ENCODE peak calls at places on chromosome 14, in four cellular contexts. W is SK-N-SH, P is HepG2, Z is GM12878. V is an unnamed sample.

GRCh38 chr14:102590667-102591099 is 1.8 kb upstream of the RCOR1 start:
- DNase-seq in Z (no peak), P (peak), W (peak), V (peak)

GRCh38 chr14:29851397-29851796 is 76.2 kb downstream of the PRKD1 start:
- DNase-seq in Z (no peak), P (no peak), W (no peak), V (no peak)

GRCh38 chr14:73742520-73743238 is 28.5 kb upstream of the PNMA1 start:
- DNase-seq in W (no peak), P (no peak), Z (no peak), V (no peak)

GRCh38 chr14:94646481-94646880 is 34.3 kb downstream of the SERPINA3 start:
- DNase-seq in P (no peak), W (no peak), Z (no peak), V (no peak)

GRCh38 chr14:35414365-35414764 is 9.8 kb upstream of the NFKBIA start:
- DNase-seq in P (no peak), Z (no peak), W (no peak), V (no peak)

GRCh38 chr14:73368621-73369020 is 89.7 kb downstream of the NUMB start:
- DNase-seq in P (no peak), W (no peak), Z (no peak), V (no peak)

GRCh38 chr14:21880918-21881317 is 207.3 kb upstream of the OR4E1 start:
- DNase-seq in Z (no peak), W (no peak), P (no peak), V (no peak)

GRCh38 chr14:77186911-77187648 is 5.5 kb downstream of the TMEM63C start:
- DNase-seq in P (no peak), W (no peak), Z (no peak), V (no peak)

GRCh38 chr14:52413729-52414453 is 99.8 kb downstream of the PTGER2 start:
- DNase-seq in P (no peak), Z (no peak), W (no peak), V (no peak)

GRCh38 chr14:65927871-65928270 is 515.3 kb downstream of the FUT8 start:
- DNase-seq in W (no peak), Z (no peak), P (no peak), V (no peak)

GRCh38 chr14:96206461-96206860 is 1.8 kb downstream of the BDKRB2 start:
- DNase-seq in P (no peak), W (no peak), Z (no peak), V (no peak)

GRCh38 chr14:22613091-22613695 is 15.1 kb downstream of the ABHD4 start:
- DNase-seq in W (no peak), Z (no peak), P (no peak), V (no peak)

GRCh38 chr14:96592591-96593388 is 90.6 kb downstream of the PAPOLA start:
- DNase-seq in P (peak), W (peak), Z (no peak), V (peak)

GRCh38 chr14:104883681-104884361 is 18.8 kb downstream of the CEP170B start:
- DNase-seq in Z (no peak), P (no peak), W (no peak), V (no peak)

GRCh38 chr14:52313493-52313881 is 625 bp upstream of the PTGER2 start:
- DNase-seq in W (no peak), Z (no peak), P (no peak), V (no peak)

GRCh38 chr14:85463512-85463911 is 66.4 kb upstream of the FLRT2 start:
- DNase-seq in P (no peak), Z (no peak), W (no peak), V (no peak)

GRCh38 chr14:95609398-95609990 is 74.6 kb downstream of the GLRX5 start:
- DNase-seq in P (peak), W (peak), Z (no peak), V (peak)

GRCh38 chr14:101604228-101604934 is 43.1 kb downstream of the DIO3 start:
- DNase-seq in Z (no peak), W (no peak), P (no peak), V (no peak)

GRCh38 chr14:105925615-105926414 is 399.4 kb downstream of the TMEM121 start:
- DNase-seq in W (no peak), Z (no peak), P (no peak), V (peak)

GRCh38 chr14:20986811-20987210 is 3.0 kb upstream of the METTL17 start:
- DNase-seq in Z (no peak), W (no peak), P (peak), V (peak)

GRCh38 chr14:54637829-54638446 is 71.0 kb downstream of the SAMD4A start:
- DNase-seq in P (no peak), W (no peak), Z (no peak), V (no peak)

GRCh38 chr14:103699261-103699661 is 16.0 kb downstream of the XRCC3 start:
- DNase-seq in P (no peak), Z (no peak), W (no peak), V (no peak)

GRCh38 chr14:29955087-29955486 is 27.4 kb upstream of the PRKD1 start:
- DNase-seq in W (no peak), Z (no peak), P (no peak), V (no peak)

GRCh38 chr14:103748539-103748867 is 32.9 kb downstream of the ZFYVE21 start:
- DNase-seq in P (no peak), Z (no peak), W (no peak), V (no peak)

GRCh38 chr14:88535149-88535548 is 19.7 kb downstream of the PTPN21 start:
- DNase-seq in P (peak), W (no peak), Z (no peak), V (no peak)

GRCh38 chr14:93975791-93976476 is 436 bp downstream of the ASB2 start:
- DNase-seq in W (no peak), P (no peak), Z (peak), V (no peak)

GRCh38 chr14:95993768-95994592 is 45.2 kb upstream of the C14orf132 start:
- DNase-seq in W (peak), Z (peak), P (peak), V (peak)

GRCh38 chr14:98210045-98210678 is 1061.8 kb downstream of the BCL11B start:
- DNase-seq in Z (no peak), W (no peak), P (no peak), V (no peak)

GRCh38 chr14:65604946-65605345 is 192.4 kb downstream of the FUT8 start:
- DNase-seq in W (no peak), P (no peak), Z (no peak), V (no peak)

GRCh38 chr14:36646664-36647416 is 14.8 kb upstream of the PAX9 start:
- DNase-seq in Z (no peak), W (no peak), P (no peak), V (no peak)

GRCh38 chr14:102513899-102514772 is 4.6 kb upstream of the ANKRD9 start:
- DNase-seq in W (no peak), Z (no peak), P (no peak), V (no peak)

GRCh38 chr14:66939409-66939808 is 249.8 kb upstream of the GARIN2 start:
- DNase-seq in P (no peak), Z (no peak), W (no peak), V (no peak)

GRCh38 chr14:95727084-95727700 is 13.3 kb upstream of the TCL1A start:
- DNase-seq in Z (no peak), P (no peak), W (no peak), V (no peak)

GRCh38 chr14:89185919-89186849 is 230.8 kb downstream of the FOXN3 start:
- DNase-seq in P (no peak), Z (no peak), W (no peak), V (peak)

DNA sequence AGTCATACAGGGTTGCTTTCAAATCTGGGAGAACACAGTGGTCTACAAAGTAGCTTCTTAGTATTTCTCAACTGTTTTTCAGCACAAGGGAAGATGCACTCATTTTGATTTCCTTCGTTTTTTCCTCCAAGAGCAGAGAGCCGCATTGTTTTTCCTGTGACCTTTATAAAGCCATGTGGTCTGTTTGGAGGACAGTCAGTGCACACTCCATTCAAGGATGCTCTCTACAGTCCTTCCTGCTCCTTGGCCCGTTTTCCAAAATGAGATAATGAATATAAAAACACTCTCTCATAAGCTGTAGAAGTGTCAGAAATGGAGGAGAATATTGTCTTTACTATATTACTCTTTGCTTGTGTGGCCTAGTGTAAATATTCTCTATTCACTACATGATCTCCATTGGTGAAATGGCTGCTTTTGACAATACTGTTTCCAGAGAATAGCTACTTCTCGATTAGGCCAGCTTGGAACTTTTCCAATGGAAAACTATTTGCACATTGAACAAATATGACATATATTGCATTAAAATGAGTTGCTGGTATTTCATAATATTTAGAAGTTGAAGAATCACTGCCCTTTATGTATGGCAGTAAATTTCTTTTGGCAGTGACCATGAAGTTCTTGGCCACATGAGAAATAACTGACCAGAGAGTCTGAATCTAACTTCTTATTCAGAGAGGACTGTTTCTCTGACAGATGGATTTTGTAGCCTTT is 393.1 kb upstream of the RGS6 start:
- DNase-seq in P (no peak), Z (no peak), W (no peak), V (no peak)
- TF ChIP-seq USF2 in P (no peak), Z (no peak), W (no peak), V (no peak)

GRCh38 chr14:64444984-64445845 is 20.1 kb upstream of the AKAP5 start:
- DNase-seq in Z (peak), P (no peak), W (peak), V (no peak)
- TF ChIP-seq FOXM1 in Z (peak), P (no peak), W (no peak), V (no peak)

GRCh38 chr14:90453401-90453951 is 56.6 kb downstream of the CALM1 start:
- DNase-seq in W (peak), Z (no peak), P (no peak), V (no peak)
- TF ChIP-seq USF2 in W (no peak), Z (no peak), P (no peak), V (no peak)

DNA sequence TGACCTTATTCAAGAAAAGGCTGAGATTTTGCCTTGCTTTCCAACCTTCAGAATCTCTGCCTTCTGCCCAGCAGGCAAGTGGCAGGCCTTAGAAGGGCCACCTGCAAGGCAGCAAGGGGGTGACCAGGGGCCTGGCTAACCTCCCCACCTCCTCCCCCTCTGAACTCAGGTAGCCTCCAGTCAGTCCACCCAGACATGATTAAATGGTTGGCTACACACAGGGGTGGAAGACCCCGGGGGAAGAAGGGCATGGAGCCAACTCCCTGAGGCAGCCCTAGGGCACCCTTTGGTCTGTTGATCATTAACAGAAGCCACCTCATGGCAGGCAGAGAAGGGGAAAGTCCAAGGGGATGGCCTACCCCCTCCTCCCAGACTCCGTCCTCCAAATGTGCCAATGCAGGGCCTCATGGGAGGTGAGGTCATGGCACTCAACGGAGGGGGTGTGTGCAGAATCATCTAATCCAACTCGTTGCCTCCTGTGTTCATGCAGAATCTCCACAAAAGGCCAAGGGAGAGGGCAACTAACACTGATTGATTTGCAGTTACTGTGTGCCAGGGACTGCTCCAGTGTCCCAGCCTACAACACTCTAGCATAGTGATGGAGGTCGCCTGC is 8.5 kb downstream of the ZFP36L1 start:
- DNase-seq in P (peak), W (no peak), Z (no peak), V (no peak)
- TF ChIP-seq FOXM1 in P (no peak), W (no peak), Z (no peak), V (no peak)

GRCh38 chr14:56172571-56172971 is 54.4 kb downstream of the PELI2 start:
- DNase-seq in W (no peak), Z (no peak), P (no peak), V (peak)
- TF ChIP-seq USF2 in W (no peak), Z (no peak), P (no peak), V (no peak)

GRCh38 chr14:33556382-33557121 is 394.3 kb downstream of the EGLN3 start:
- DNase-seq in Z (no peak), P (no peak), W (no peak), V (no peak)
- TF ChIP-seq FOXM1 in Z (no peak), P (no peak), W (peak), V (no peak)

GRCh38 chr14:92570863-92571262 is 57.3 kb downstream of the RIN3 start:
- DNase-seq in W (no peak), P (no peak), Z (no peak), V (no peak)
- TF ChIP-seq USF2 in W (no peak), P (no peak), Z (no peak), V (no peak)

GRCh38 chr14:91185721-91186120 is 58.8 kb downstream of the GPR68 start:
- DNase-seq in W (peak), Z (no peak), P (no peak), V (no peak)
- TF ChIP-seq FOXM1 in W (no peak), Z (no peak), P (no peak), V (no peak)